ENCODE peak calls at places on chromosomes 4 and X, in ten cellular contexts. G is T-helper 2 cell; Z is fibroblast of pulmonary artery; B is HT1080; J is activated CD4-positive, alpha-beta T cell treated with anti-CD3 and anti-CD28 coated beads, Interleukin-2, amount 50 U/mL, for 1 hour; U is left kidney; K is NCI-H1417; H is GM04504; W is OCI-M1; A is NCI-H748 treated with DMSO at 0.1 percent for 48 hours. S is an unnamed sample.

GRCh38 chrX:130339408-130340222 is at the start of gene SLC25A14:
- DNase-seq in B (peak), W (peak), J (peak), H (peak), A (peak), Z (peak), G (peak), U (peak), K (peak), S (peak)

GRCh38 chr4:155402941-155403340 is 26.2 kb upstream of the MAP9 start:
- DNase-seq in J (no peak), G (no peak), U (peak), K (no peak), A (no peak), W (peak), Z (no peak), H (no peak), B (no peak), S (no peak)

GRCh38 chr4:171130126-171130801 is 682.9 kb upstream of the GALNTL6 start:
- DNase-seq in K (no peak), G (no peak), J (no peak), B (no peak), W (no peak), U (peak), H (no peak), A (no peak), Z (no peak), S (no peak)

GRCh38 chr4:106316773-106317409 is 541 bp downstream of the AIMP1 start:
- DNase-seq in J (no peak), A (no peak), W (peak), K (no peak), H (no peak), U (peak), B (no peak), G (no peak), Z (peak), S (no peak)

GRCh38 chr4:8155660-8156421 is 2.8 kb downstream of the ABLIM2 start:
- DNase-seq in A (no peak), Z (no peak), U (peak), H (no peak), G (no peak), K (no peak), B (no peak), W (no peak), J (no peak), S (no peak)

GRCh38 chr4:184396001-184396400 is 78.3 kb downstream of the IRF2 start:
- DNase-seq in U (peak), J (no peak), A (no peak), Z (no peak), K (peak), W (no peak), B (no peak), H (no peak), G (no peak), S (peak)

GRCh38 chr4:826508-827208 is 729 bp upstream of the CPLX1 start:
- DNase-seq in K (no peak), H (no peak), B (no peak), W (no peak), J (no peak), U (peak), A (no peak), Z (no peak), G (no peak), S (no peak)

GRCh38 chr4:184364100-184364921 is 110.0 kb downstream of the IRF2 start:
- DNase-seq in H (no peak), G (no peak), A (no peak), J (no peak), W (no peak), K (no peak), U (peak), B (no peak), Z (no peak), S (no peak)

GRCh38 chr4:2713337-2713736 is 42.8 kb downstream of the TNIP2 start:
- DNase-seq in H (no peak), U (no peak), B (no peak), J (no peak), W (no peak), A (no peak), G (no peak), Z (no peak), K (no peak), S (no peak)